ENCODE peak calls at places on chromosome 16, in four cellular contexts. C is K562, U is GM12878, G is HepG2. Q is an unnamed sample.

GRCh38 chr16:77035361-77035760 is 155.6 kb upstream of the MON1B start:
- DNase-seq in G (no peak), U (no peak), C (no peak), Q (no peak)

GRCh38 chr16:459761-460160 is 34.3 kb downstream of the RAB11FIP3 start:
- DNase-seq in U (no peak), G (no peak), C (no peak), Q (no peak)

GRCh38 chr16:15450624-15451023 is 16.2 kb downstream of the BMERB1 start:
- DNase-seq in C (no peak), U (no peak), G (no peak), Q (no peak)

GRCh38 chr16:3036726-3037315 is at the start of gene BICDL2:
- DNase-seq in C (no peak), G (no peak), U (no peak), Q (no peak)

GRCh38 chr16:10122546-10122945 is 59.7 kb downstream of the GRIN2A start:
- DNase-seq in U (no peak), C (peak; percentile 14), G (peak; percentile 15), Q (peak; percentile 10)

GRCh38 chr16:50718061-50718760 is 23.7 kb upstream of the CYLD start:
- DNase-seq in G (no peak), U (no peak), C (no peak), Q (no peak)

GRCh38 chr16:17432902-17433576 is 37.7 kb downstream of the XYLT1 start:
- DNase-seq in U (no peak), G (no peak), C (no peak), Q (no peak)

GRCh38 chr16:50326264-50326663 is 42.5 kb downstream of the BRD7 start:
- DNase-seq in G (no peak), U (no peak), C (no peak), Q (no peak)

GRCh38 chr16:53925011-53925410 is 221.1 kb downstream of the FTO start:
- DNase-seq in C (no peak), G (peak; percentile 74), U (no peak), Q (no peak)

GRCh38 chr16:20799599-20799998 is 6.7 kb downstream of the ERI2 start:
- DNase-seq in G (peak; percentile 18), C (peak; percentile 29), U (no peak), Q (no peak)

GRCh38 chr16:81140930-81141780 is 45.0 kb upstream of the GCSH start:
- DNase-seq in U (no peak), G (peak; percentile 82), C (peak; percentile 61), Q (peak; percentile 61)

GRCh38 chr16:83899272-83899897 is 470 bp downstream of the MLYCD start:
- DNase-seq in G (no peak), U (no peak), C (peak; percentile 70), Q (peak; percentile 31)

GRCh38 chr16:15485175-15485574 is 50.8 kb downstream of the BMERB1 start:
- DNase-seq in U (no peak), C (no peak), G (no peak), Q (no peak)

GRCh38 chr16:66422366-66422765 is 4.7 kb upstream of the BEAN1 start:
- DNase-seq in C (no peak), G (no peak), U (no peak), Q (no peak)

GRCh38 chr16:53893731-53894435 is 189.9 kb downstream of the FTO start:
- DNase-seq in C (no peak), G (no peak), U (no peak), Q (peak; percentile 31)

GRCh38 chr16:27786221-27786848 is 236.4 kb downstream of the KATNIP start:
- DNase-seq in C (no peak), U (no peak), G (peak; percentile 12), Q (no peak)

DNA sequence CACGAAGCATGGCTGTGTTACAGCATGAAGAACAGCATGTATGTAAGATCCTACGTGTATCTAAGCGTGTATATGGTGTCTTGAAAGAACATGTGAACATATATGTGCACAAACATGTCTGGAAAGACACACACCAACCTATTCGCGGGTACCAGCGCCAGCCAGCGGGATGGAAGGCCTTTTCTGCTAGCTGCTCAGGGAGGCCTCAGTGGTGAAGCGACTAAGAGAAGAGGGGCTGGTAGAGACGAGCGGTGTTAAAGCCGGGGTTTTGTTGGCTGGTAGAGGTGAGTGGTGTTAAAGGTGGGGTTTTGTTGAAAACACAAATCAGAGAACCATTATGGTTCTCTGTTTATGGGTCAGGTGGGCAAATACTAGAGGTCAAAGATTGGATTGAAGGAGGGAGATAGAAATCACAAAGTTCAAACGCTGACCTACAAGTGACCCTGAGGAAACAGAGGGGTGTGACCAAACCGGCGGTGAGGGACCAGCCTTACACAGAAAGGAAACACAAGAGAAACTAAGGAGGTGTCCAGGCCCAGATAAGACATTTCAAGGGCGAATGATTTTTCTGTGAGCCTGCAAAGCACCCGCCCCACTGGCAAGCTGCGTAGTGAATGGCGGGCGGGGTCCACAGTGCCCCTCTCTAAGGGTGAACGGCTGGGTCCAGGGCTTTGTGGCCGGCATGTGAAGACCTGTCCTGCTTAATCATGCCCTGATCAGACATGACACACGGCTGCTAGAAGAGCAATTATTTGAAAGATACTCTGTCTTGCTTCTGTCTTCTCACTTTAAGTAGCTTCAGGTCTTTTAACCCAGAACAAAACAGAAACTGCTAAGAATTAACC is 8.1 kb downstream of the ZCCHC14 start:
- DNase-seq in G (peak; percentile 69), U (no peak), C (peak; percentile 56), Q (no peak)
- TF ChIP-seq CHD4 in G (no peak), U (no peak), C (no peak), Q (no peak)

GRCh38 chr16:7691533-7691932 is 358.9 kb downstream of the RBFOX1 start:
- DNase-seq in C (no peak), U (no peak), G (no peak), Q (no peak)

GRCh38 chr16:7689234-7689633 is 356.6 kb downstream of the RBFOX1 start:
- DNase-seq in G (no peak), C (no peak), U (no peak), Q (no peak)

DNA sequence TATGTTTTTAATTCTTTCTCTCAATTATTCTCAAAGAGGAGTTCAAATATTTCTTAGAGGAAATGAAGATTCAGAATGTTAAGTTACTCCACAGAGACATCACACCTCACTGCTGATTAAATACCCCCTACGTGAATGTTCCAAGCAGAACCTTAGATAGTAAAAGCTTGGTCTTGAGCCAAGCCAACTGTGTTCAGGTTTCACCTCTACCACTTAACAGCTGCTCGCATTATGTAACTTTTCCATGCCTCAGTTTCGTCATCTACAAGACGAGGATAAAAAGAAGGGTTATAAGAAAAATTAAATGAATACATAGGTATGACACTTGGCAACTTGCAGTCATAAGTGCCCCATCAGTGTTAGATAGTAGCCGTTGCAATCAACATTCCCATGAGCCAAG is 356.2 kb downstream of the RBFOX1 start:
- DNase-seq in U (no peak), G (no peak), C (no peak), Q (no peak)
- TF ChIP-seq POLR2A in U (no peak), G (no peak), C (no peak), Q (no peak)

GRCh38 chr16:88453217-88453531 is at the start of gene ZFPM1:
- DNase-seq in U (no peak), C (no peak), G (no peak), Q (no peak)

GRCh38 chr16:88453621-88454314 is 688 bp downstream of the ZFPM1 start:
- DNase-seq in C (peak; percentile 43), U (no peak), G (no peak), Q (no peak)

GRCh38 chr16:88452485-88453216 is 429 bp upstream of the ZFPM1 start:
- DNase-seq in G (peak; percentile 92), U (peak; percentile 67), C (peak; percentile 99), Q (peak; percentile 95)

GRCh38 chr16:88455610-88456355 is 2.7 kb downstream of the ZFPM1 start:
- DNase-seq in U (peak; percentile 81), G (peak; percentile 57), C (peak; percentile 92), Q (peak; percentile 55)

DNA sequence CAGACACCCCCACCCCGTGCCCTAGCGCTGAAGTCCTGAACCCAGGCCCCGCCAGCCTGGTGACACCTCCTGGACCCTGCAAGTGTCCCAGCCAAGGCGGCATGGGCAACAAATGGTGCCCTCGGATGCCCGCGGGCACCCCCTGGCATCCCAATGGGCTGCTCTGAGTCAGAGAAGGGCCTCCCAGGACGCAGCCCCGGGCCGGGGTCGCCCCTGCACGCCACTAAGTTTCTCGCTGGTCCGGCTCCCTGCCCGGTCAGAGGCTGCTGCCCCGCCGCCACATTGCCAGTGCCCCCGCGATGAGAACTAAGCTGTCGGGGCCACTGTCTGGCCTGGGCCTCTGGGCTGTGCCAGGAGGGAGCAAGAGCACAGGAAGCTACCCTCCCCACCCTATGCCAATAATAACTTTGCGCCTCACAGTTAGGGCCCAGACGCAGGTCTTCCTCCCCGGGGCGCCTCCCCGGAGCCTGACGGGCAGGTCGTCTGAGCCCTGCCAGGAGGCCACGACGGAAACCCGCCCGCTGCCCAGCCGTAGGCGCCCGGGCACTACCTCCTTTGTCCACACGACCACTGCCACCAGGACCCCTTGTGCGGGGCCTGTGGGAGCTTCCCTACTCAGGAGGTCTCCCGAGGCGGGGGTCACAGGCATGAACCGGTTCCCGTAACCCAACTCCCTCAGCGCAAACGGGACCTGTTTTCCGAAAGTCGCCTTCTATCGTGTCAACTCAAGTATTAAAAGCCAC is 1.4 kb downstream of the ZFPM1 start:
- DNase-seq in G (no peak), U (no peak), C (no peak), Q (peak; percentile 60)
- TF ChIP-seq MYC in G (no peak), U (no peak), C (no peak), Q (no peak)

DNA sequence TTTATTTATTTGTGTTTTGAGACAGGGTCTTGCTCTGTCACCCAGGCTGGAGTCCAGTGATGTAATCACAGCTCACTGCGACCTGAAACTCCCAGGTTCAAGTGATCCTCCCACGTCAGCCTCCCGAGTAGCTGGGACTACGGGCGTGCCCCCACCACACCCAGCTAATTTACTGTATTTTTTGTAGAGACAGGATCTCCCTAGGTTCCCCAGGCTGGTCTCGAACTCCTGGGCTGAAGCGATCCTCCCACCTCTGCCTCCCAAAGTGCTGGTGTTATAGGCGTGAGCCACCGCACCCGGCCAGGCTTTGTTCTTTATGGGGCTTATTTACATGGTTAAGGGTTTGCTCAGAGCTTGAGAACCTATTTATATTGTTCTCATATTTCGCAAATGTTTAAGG is 5.8 kb upstream of the MEIOB start:
- DNase-seq in U (no peak), C (peak; percentile 23), G (no peak), Q (no peak)
- TF ChIP-seq CHD4 in U (no peak), C (no peak), G (no peak), Q (no peak)

DNA sequence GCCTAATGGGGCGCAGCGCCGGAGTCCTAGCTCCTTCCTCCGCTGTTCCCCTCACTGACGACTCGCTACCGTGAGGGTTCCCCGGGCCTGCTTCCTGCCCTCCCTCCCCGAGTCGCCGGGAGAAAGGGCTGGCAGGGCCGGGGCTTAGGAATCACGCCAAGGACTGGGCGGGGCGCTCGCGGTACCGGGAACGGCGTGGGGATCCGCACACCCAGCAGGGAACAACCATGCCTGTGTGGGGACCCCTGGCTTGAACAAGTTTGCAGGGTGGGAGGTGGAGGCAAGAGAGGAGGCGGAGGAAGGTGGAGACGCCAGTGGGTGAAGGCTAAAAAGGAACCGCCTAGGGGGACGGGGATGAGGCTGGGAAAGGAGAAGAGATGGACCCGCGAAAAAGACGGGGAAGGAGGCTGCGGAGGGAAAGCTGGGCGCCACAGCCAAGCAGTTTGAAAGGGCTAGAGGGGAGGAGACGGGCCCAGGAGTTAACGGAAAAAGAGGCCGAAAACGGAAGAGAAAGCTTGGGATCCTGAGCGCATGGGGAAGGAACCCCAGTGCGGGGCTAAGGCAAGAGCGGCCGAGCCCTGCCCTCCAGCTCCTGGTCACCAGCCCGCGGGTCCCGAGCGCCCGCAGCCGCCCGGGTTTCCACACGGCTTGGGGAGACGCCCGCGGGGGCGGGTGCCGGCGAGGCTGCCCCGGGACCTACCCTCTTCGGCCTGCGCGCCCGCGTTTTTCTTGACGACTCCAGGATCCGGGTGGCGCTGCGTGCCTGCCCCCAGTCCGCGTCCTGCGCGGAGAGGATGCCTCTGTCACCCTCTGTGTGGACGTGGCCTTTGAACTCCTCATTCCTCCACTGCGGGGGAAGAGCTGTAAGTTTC is 1.3 kb upstream of the CDH11 start:
- DNase-seq in G (no peak), C (no peak), U (no peak), Q (no peak)
- TF ChIP-seq POLR2A in G (no peak), C (no peak), U (no peak), Q (no peak)